ENCODE peak calls at places on chromosomes 16 and 17, in five cellular contexts. H is GOT3, N is right cardiac atrium, E is neural progenitor cell, T is NCI-H226. B is an unnamed sample.

GRCh38 chr16:80611171-80611929 is 70.6 kb downstream of the DYNLRB2 start:
- DNase-seq in H (no peak), N (no peak), E (no peak), T (no peak), B (no peak)

GRCh38 chr17:77254961-77255741 is 114.4 kb downstream of the SEC14L1 start:
- DNase-seq in H (peak), N (peak), E (peak), T (peak), B (peak)

GRCh38 chr16:77117687-77118086 is 73.3 kb upstream of the MON1B start:
- DNase-seq in H (no peak), N (no peak), E (no peak), T (no peak), B (no peak)

GRCh38 chr17:35447494-35447893 is 1.1 kb downstream of the SLFN13 start:
- DNase-seq in H (no peak), N (no peak), E (peak), T (no peak), B (no peak)

GRCh38 chr17:49746791-49747490 is 17.0 kb downstream of the FAM117A start:
- DNase-seq in H (no peak), N (no peak), E (no peak), T (no peak), B (no peak)

GRCh38 chr16:85137323-85138072 is 25.2 kb upstream of the CIBAR2 start:
- DNase-seq in H (no peak), N (peak), E (peak), T (peak), B (no peak)

GRCh38 chr17:51888823-51889222 is 269.7 kb downstream of the CA10 start:
- DNase-seq in H (no peak), N (no peak), E (no peak), T (no peak), B (no peak)

GRCh38 chr17:63275318-63275967 is 170.7 kb downstream of the CYB561 start:
- DNase-seq in H (no peak), N (no peak), E (no peak), T (peak), B (peak)

GRCh38 chr17:59807892-59808509 is 84.7 kb downstream of the TUBD1 start:
- DNase-seq in H (no peak), N (no peak), E (no peak), T (no peak), B (no peak)

GRCh38 chr16:3129137-3130131 is 5.4 kb upstream of the ZNF213 start:
- DNase-seq in H (no peak), N (peak), E (peak), T (peak), B (no peak)

GRCh38 chr17:46003907-46004748 is 5.1 kb downstream of the STH start:
- DNase-seq in H (no peak), N (peak), E (no peak), T (no peak), B (no peak)

GRCh38 chr16:31265329-31266245 is 5.8 kb downstream of the ITGAM start:
- DNase-seq in H (no peak), N (no peak), E (no peak), T (peak), B (peak)

GRCh38 chr17:77837917-77838316 is 120.6 kb upstream of the TNRC6C start:
- DNase-seq in H (no peak), N (no peak), E (no peak), T (no peak), B (no peak)

GRCh38 chr17:34606721-34607120 is 27.3 kb downstream of the TMEM132E start:
- DNase-seq in H (no peak), N (no peak), E (no peak), T (no peak), B (no peak)

GRCh38 chr16:16113076-16113475 is 110.2 kb downstream of the ABCC6 start:
- DNase-seq in H (no peak), N (no peak), E (no peak), T (no peak), B (no peak)

GRCh38 chr17:77859035-77859360 is 99.5 kb upstream of the TNRC6C start:
- DNase-seq in H (no peak), N (peak), E (no peak), T (no peak), B (no peak)

GRCh38 chr16:67528222-67528869 is at the start of gene RIPOR1:
- DNase-seq in H (no peak), N (peak), E (peak), T (peak), B (no peak)

GRCh38 chr16:69131749-69132423 is 502 bp downstream of the CHTF8 start:
- DNase-seq in H (peak), N (peak), E (peak), T (peak), B (peak)